ENCODE peak calls at places on chromosomes 6 and 20, in five cellular contexts. L is PC-9, K is K562, O is MM.1S, H is astrocyte. X is an unnamed sample.
A peak's percentile ranks its signal among the peaks of the same experiment; 100 is the strongest.

GRCh38 chr20:20358801-20359200 is 9.1 kb upstream of the INSM1 start:
- DNase-seq in L (no peak), K (no peak), O (peak; percentile 66), H (no peak), X (no peak)

GRCh38 chr6:157217894-157218370 is 105.4 kb downstream of the TMEM242 start:
- DNase-seq in L (no peak), K (no peak), O (no peak), H (no peak), X (no peak)

GRCh38 chr6:169841251-169841650 is 89.8 kb downstream of the ERMARD start:
- DNase-seq in L (no peak), K (no peak), O (no peak), H (no peak), X (no peak)

GRCh38 chr20:21315138-21315537 is 12.0 kb downstream of the XRN2 start:
- DNase-seq in L (no peak), K (no peak), O (peak; percentile 42), H (peak; percentile 94), X (peak; percentile 83)

GRCh38 chr6:113854531-113855499 is 2.3 kb upstream of the MARCKS start:
- DNase-seq in L (peak; percentile 68), K (peak; percentile 42), O (peak; percentile 72), H (peak; percentile 80), X (peak; percentile 95)

GRCh38 chr6:11161031-11161966 is 49.8 kb upstream of the ERVFRD-1 start:
- DNase-seq in L (no peak), K (no peak), O (no peak), H (peak; percentile 62), X (peak; percentile 77)

GRCh38 chr20:5077761-5078387 is 41.9 kb downstream of the PCNA start:
- DNase-seq in L (no peak), K (no peak), O (no peak), H (no peak), X (no peak)

GRCh38 chr20:45842169-45842812 is 8.7 kb downstream of the SNX21 start:
- DNase-seq in L (no peak), K (no peak), O (no peak), H (no peak), X (peak; percentile 73)

GRCh38 chr6:13907614-13908215 is 17.0 kb upstream of the RNF182 start:
- DNase-seq in L (no peak), K (no peak), O (no peak), H (no peak), X (no peak)

GRCh38 chr6:156984178-156984738 is 207.1 kb downstream of the ARID1B start:
- DNase-seq in L (peak; percentile 16), K (no peak), O (no peak), H (no peak), X (no peak)

GRCh38 chr6:18155273-18155863 is at the start of gene KDM1B:
- DNase-seq in L (peak; percentile 99), K (peak; percentile 100), O (peak; percentile 94), H (peak; percentile 92), X (peak; percentile 99)

GRCh38 chr6:80636689-80637088 is 530.2 kb downstream of the BCKDHB start:
- DNase-seq in L (no peak), K (no peak), O (no peak), H (peak; percentile 20), X (peak; percentile 8)

GRCh38 chr6:1015819-1016218 is 296.1 kb upstream of the FOXQ1 start:
- DNase-seq in L (no peak), K (no peak), O (no peak), H (no peak), X (no peak)

GRCh38 chr20:54431545-54431944 is 43.8 kb upstream of the DOK5 start:
- DNase-seq in L (no peak), K (no peak), O (no peak), H (peak; percentile 42), X (peak; percentile 10)

GRCh38 chr20:35660122-35660937 is 4.4 kb downstream of the CPNE1 start:
- DNase-seq in L (no peak), K (no peak), O (no peak), H (no peak), X (no peak)

GRCh38 chr6:39599996-39600395 is 125.2 kb downstream of the KIF6 start:
- DNase-seq in L (no peak), K (no peak), O (no peak), H (peak; percentile 13), X (no peak)

GRCh38 chr20:3090565-3090964 is 6.0 kb upstream of the AVP start:
- DNase-seq in L (no peak), K (no peak), O (no peak), H (no peak), X (no peak)

GRCh38 chr6:154404791-154405400 is 48.3 kb upstream of the IPCEF1 start:
- DNase-seq in L (no peak), K (no peak), O (no peak), H (peak; percentile 71), X (peak; percentile 59)

GRCh38 chr6:3453410-3453809 is 3.4 kb downstream of the SLC22A23 start:
- DNase-seq in L (no peak), K (no peak), O (no peak), H (no peak), X (no peak)

GRCh38 chr6:44053760-44054556 is 73.3 kb downstream of the MRPL14 start:
- DNase-seq in L (no peak), K (no peak), O (no peak), H (peak; percentile 78), X (peak; percentile 95)

GRCh38 chr20:43690943-43691598 is 24.2 kb downstream of the MYBL2 start:
- DNase-seq in L (no peak), K (peak; percentile 65), O (no peak), H (no peak), X (no peak)

GRCh38 chr20:61765871-61766654 is 299.6 kb downstream of the TAF4 start:
- DNase-seq in L (no peak), K (peak; percentile 78), O (no peak), H (no peak), X (peak; percentile 66)

GRCh38 chr20:47392721-47393073 is 36.2 kb upstream of the ZMYND8 start:
- DNase-seq in L (peak; percentile 22), K (no peak), O (no peak), H (no peak), X (no peak)

GRCh38 chr6:32816746-32817204 is at the start of gene HLA-DOB:
- DNase-seq in L (peak; percentile 76), K (no peak), O (peak; percentile 53), H (no peak), X (peak; percentile 4)

GRCh38 chr6:85452441-85452881 is 2.6 kb downstream of the NT5E start:
- DNase-seq in L (no peak), K (no peak), O (no peak), H (peak; percentile 71), X (peak; percentile 68)

GRCh38 chr6:47034919-47035318 is 7.2 kb downstream of the ADGRF1 start:
- DNase-seq in L (peak; percentile 83), K (no peak), O (no peak), H (peak; percentile 100), X (no peak)

GRCh38 chr20:32294071-32294470 is 16.6 kb downstream of the KIF3B start:
- DNase-seq in L (no peak), K (no peak), O (no peak), H (no peak), X (no peak)

GRCh38 chr6:44353336-44353735 is 10.9 kb downstream of the SPATS1 start:
- DNase-seq in L (no peak), K (no peak), O (no peak), H (no peak), X (no peak)

GRCh38 chr20:24236204-24236603 is 233.2 kb upstream of the SYNDIG1 start:
- DNase-seq in L (no peak), K (no peak), O (no peak), H (no peak), X (no peak)

GRCh38 chr6:20191951-20192350 is 20.3 kb downstream of the MBOAT1 start:
- DNase-seq in L (no peak), K (no peak), O (no peak), H (no peak), X (no peak)
- H3K79me2 ChIP-seq in L (no peaks in the 10 kb centered on the region), K (no peaks in the 10 kb centered on the region), O (peaks cover 93% of the 10 kb centered on the region), H (no peaks in the 10 kb centered on the region), X (no peaks in the 10 kb centered on the region)

GRCh38 chr6:106083618-106084017 is 2.5 kb upstream of the PRDM1 start:
- DNase-seq in L (no peak), K (no peak), O (peak; percentile 26), H (no peak), X (no peak)

GRCh38 chr6:106085984-106086832 is at the start of gene PRDM1:
- DNase-seq in L (peak; percentile 89), K (peak; percentile 74), O (peak; percentile 97), H (peak; percentile 62), X (peak; percentile 67)

GRCh38 chr6:106085687-106085983 is 501 bp upstream of the PRDM1 start:
- DNase-seq in L (no peak), K (no peak), O (no peak), H (no peak), X (no peak)

GRCh38 chr6:106084106-106084963 is 1.8 kb upstream of the PRDM1 start:
- DNase-seq in L (no peak), K (peak; percentile 33), O (peak; percentile 87), H (peak; percentile 87), X (peak; percentile 86)

GRCh38 chr6:106084973-106085686 is 1.0 kb upstream of the PRDM1 start:
- DNase-seq in L (no peak), K (no peak), O (peak; percentile 33), H (no peak), X (no peak)
- H3K4me1 ChIP-seq in L (peaks cover 43% of the 10 kb centered on the region), K (peaks cover 7% of the 10 kb centered on the region), O (peaks cover 21% of the 10 kb centered on the region), H (peaks cover 48% of the 10 kb centered on the region), X (peaks cover 64% of the 10 kb centered on the region)

GRCh38 chr6:45371924-45372582 is 5.7 kb downstream of the SUPT3H start:
- DNase-seq in L (no peak), K (no peak), O (no peak), H (no peak), X (peak; percentile 35)

GRCh38 chr6:45369870-45370269 is 7.9 kb downstream of the SUPT3H start:
- DNase-seq in L (no peak), K (no peak), O (no peak), H (peak; percentile 22), X (no peak)

GRCh38 chr6:45366534-45366933 is 11.2 kb downstream of the SUPT3H start:
- DNase-seq in L (no peak), K (no peak), O (no peak), H (no peak), X (no peak)

GRCh38 chr6:45364466-45364865 is 13.3 kb downstream of the SUPT3H start:
- DNase-seq in L (no peak), K (no peak), O (no peak), H (no peak), X (no peak)

DNA sequence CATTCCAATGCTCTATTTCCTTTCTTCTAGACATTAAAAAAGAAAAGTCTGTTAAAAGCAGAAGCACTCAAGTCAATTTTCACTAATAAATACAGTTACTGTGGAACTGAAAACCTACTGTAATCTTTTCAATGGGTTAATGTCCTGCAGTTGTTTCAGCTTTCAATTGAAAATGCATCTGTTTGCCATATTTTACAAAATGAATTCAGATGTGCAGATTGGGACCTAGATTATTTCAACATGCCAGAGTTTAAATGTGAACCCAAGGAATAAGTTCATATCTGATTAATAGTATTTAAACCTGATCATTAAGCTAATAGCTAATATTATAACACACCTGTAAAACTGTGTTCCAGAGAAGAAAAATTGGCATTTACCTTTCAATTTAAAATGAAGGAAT is 9.7 kb downstream of the SUPT3H start:
- DNase-seq in L (no peak), K (no peak), O (no peak), H (no peak), X (no peak)
- H3K79me2 ChIP-seq in L (no peaks in the 10 kb centered on the region), K (no peaks in the 10 kb centered on the region), O (no peaks in the 10 kb centered on the region), H (peaks cover 11% of the 10 kb centered on the region), X (peaks cover 5% of the 10 kb centered on the region)

DNA sequence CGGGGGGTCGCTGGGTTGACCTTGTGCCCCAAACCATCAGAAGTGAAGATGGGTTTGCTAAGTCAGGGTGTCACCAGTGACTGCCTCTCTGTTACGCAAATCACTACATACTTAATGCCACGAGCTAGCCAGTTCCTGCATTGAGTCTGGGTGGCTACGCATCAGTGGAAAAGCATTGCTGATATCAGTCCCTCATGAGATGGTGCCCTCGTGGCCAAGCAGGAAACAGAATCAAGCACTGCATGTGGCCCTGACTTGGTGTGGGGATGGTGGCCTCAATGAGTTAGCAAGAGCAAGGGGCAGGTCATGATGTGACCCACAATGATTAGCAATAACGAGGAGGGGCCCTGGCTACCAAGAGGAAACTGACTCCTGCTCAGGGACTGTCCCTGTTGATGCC is 51.7 kb upstream of the FNDC1 start:
- DNase-seq in L (no peak), K (no peak), O (no peak), H (no peak), X (no peak)
- H3K4me1 ChIP-seq in L (no peaks in the 10 kb centered on the region), K (no peaks in the 10 kb centered on the region), O (peaks cover 16% of the 10 kb centered on the region), H (no peaks in the 10 kb centered on the region), X (no peaks in the 10 kb centered on the region)

X was measured in osteoblast.